ENCODE peak calls at places on chromosomes 2 and 18, in eight cellular contexts. H is body of pancreas; P is psoas muscle; I is omental fat pad; G is AG04449; J is IMR-90; T is HL-60; W is CD4-positive, alpha-beta T cell. N is an unnamed sample.
A peak's percentile ranks its signal among the peaks of the same experiment; 100 is the strongest.

GRCh38 chr2:233486778-233487552 is 79.6 kb downstream of the USP40 start:
- DNase-seq in H (no peak), P (no peak), I (no peak), G (peak; percentile 88), J (peak; percentile 94), T (no peak), W (no peak), N (no peak)

GRCh38 chr2:187078297-187078696 is 229.3 kb upstream of the ZSWIM2 start:
- DNase-seq in H (no peak), P (no peak), I (no peak), G (no peak), J (peak; percentile 1), T (no peak), W (no peak), N (no peak)

GRCh38 chr2:120844098-120844738 is 108.5 kb downstream of the GLI2 start:
- DNase-seq in H (no peak), P (no peak), I (no peak), G (no peak), J (no peak), T (no peak), W (no peak), N (no peak)

GRCh38 chr2:138087761-138088602 is 123.7 kb downstream of the HNMT start:
- DNase-seq in H (peak; percentile 36), P (no peak), I (no peak), G (no peak), J (no peak), T (no peak), W (no peak), N (no peak)

GRCh38 chr2:25981596-25982272 is 563 bp downstream of the KIF3C start:
- DNase-seq in H (no peak), P (no peak), I (no peak), G (no peak), J (no peak), T (peak; percentile 20), W (peak; percentile 6), N (no peak)

GRCh38 chr2:100767224-100767653 is 52.7 kb upstream of the NPAS2 start:
- DNase-seq in H (no peak), P (no peak), I (no peak), G (no peak), J (peak; percentile 78), T (no peak), W (no peak), N (no peak)

GRCh38 chr2:45237850-45238542 is 228.7 kb upstream of the SIX2 start:
- DNase-seq in H (no peak), P (peak; percentile 89), I (no peak), G (peak; percentile 86), J (peak; percentile 95), T (no peak), W (no peak), N (no peak)

GRCh38 chr2:190837991-190838390 is 42.6 kb upstream of the GLS start:
- DNase-seq in H (no peak), P (no peak), I (no peak), G (no peak), J (no peak), T (no peak), W (no peak), N (no peak)

GRCh38 chr2:226618875-226619605 is 180.6 kb downstream of the IRS1 start:
- DNase-seq in H (no peak), P (no peak), I (no peak), G (no peak), J (peak; percentile 33), T (no peak), W (no peak), N (no peak)

GRCh38 chr2:197086500-197086899 is 160.0 kb upstream of the PGAP1 start:
- DNase-seq in H (no peak), P (no peak), I (no peak), G (no peak), J (no peak), T (peak; percentile 37), W (no peak), N (no peak)

GRCh38 chr2:40642261-40642660 is 190.4 kb upstream of the SLC8A1 start:
- DNase-seq in H (no peak), P (no peak), I (no peak), G (no peak), J (no peak), T (no peak), W (no peak), N (no peak)

GRCh38 chr2:33212151-33212550 is 264.3 kb upstream of the RASGRP3 start:
- DNase-seq in H (no peak), P (no peak), I (no peak), G (peak; percentile 88), J (peak; percentile 98), T (no peak), W (no peak), N (no peak)

GRCh38 chr2:43648979-43649701 is 12.1 kb downstream of the PLEKHH2 start:
- DNase-seq in H (no peak), P (no peak), I (no peak), G (peak; percentile 29), J (peak; percentile 69), T (no peak), W (no peak), N (no peak)

GRCh38 chr2:76197842-76198448 is 487.2 kb upstream of the GCFC2 start:
- DNase-seq in H (peak; percentile 69), P (no peak), I (peak; percentile 67), G (peak; percentile 16), J (peak; percentile 65), T (peak; percentile 57), W (peak; percentile 1), N (peak; percentile 73)

GRCh38 chr18:52339891-52340371 is at the start of gene DCC:
- DNase-seq in H (peak; percentile 59), P (no peak), I (no peak), G (peak; percentile 46), J (peak; percentile 45), T (peak; percentile 21), W (no peak), N (peak; percentile 67)

GRCh38 chr2:238286551-238286950 is 1.9 kb downstream of the PER2 start:
- DNase-seq in H (peak; percentile 93), P (peak; percentile 88), I (no peak), G (no peak), J (peak; percentile 86), T (peak; percentile 53), W (no peak), N (no peak)

GRCh38 chr2:239386872-239387445 is 13.9 kb downstream of the HDAC4 start:
- DNase-seq in H (no peak), P (no peak), I (no peak), G (no peak), J (no peak), T (no peak), W (no peak), N (no peak)

GRCh38 chr18:36296591-36297418 is 708 bp upstream of the FHOD3 start:
- DNase-seq in H (peak; percentile 53), P (peak; percentile 75), I (no peak), G (no peak), J (peak; percentile 77), T (no peak), W (no peak), N (peak; percentile 83)
- TF ChIP-seq CTCF in H (no peak), P (peak; percentile 20), I (no peak), G (peak; percentile 80), J (peak; percentile 71), T (no peak), W (no peak), N (peak; percentile 41)

GRCh38 chr2:31978998-31979397 is 31.8 kb downstream of the MEMO1 start:
- DNase-seq in H (no peak), P (no peak), I (no peak), G (no peak), J (no peak), T (no peak), W (no peak), N (no peak)

GRCh38 chr2:31978436-31978835 is 32.4 kb downstream of the MEMO1 start:
- DNase-seq in H (no peak), P (no peak), I (no peak), G (no peak), J (no peak), T (no peak), W (no peak), N (no peak)

GRCh38 chr2:31969178-31969577 is 41.6 kb downstream of the MEMO1 start:
- DNase-seq in H (no peak), P (no peak), I (no peak), G (no peak), J (no peak), T (no peak), W (no peak), N (no peak)

GRCh38 chr2:31972059-31972458 is 38.7 kb downstream of the MEMO1 start:
- DNase-seq in H (no peak), P (no peak), I (no peak), G (no peak), J (no peak), T (no peak), W (no peak), N (no peak)

GRCh38 chr2:31973665-31974064 is 37.1 kb downstream of the MEMO1 start:
- DNase-seq in H (no peak), P (no peak), I (no peak), G (no peak), J (no peak), T (no peak), W (no peak), N (no peak)
- TF ChIP-seq CTCF in H (no peak), P (no peak), I (no peak), G (no peak), J (no peak), T (no peak), W (no peak), N (no peak)

GRCh38 chr2:176653856-176654443 is 384.7 kb downstream of the MTX2 start:
- DNase-seq in H (peak; percentile 38), P (peak; percentile 76), I (peak; percentile 26), G (no peak), J (peak; percentile 55), T (peak; percentile 69), W (peak; percentile 7), N (peak; percentile 52)
- TF ChIP-seq CTCF in H (peak; percentile 43), P (peak; percentile 78), I (no peak), G (peak; percentile 86), J (peak; percentile 59), T (peak; percentile 43), W (peak; percentile 30), N (peak; percentile 79)

GRCh38 chr2:3256655-3257054 is 121.0 kb downstream of the EIPR1 start:
- DNase-seq in H (no peak), P (no peak), I (no peak), G (no peak), J (no peak), T (no peak), W (no peak), N (no peak)

GRCh38 chr2:3256157-3256556 is 121.5 kb downstream of the EIPR1 start:
- DNase-seq in H (no peak), P (no peak), I (no peak), G (no peak), J (no peak), T (no peak), W (no peak), N (no peak)

GRCh38 chr2:3257166-3257565 is 120.5 kb downstream of the EIPR1 start:
- DNase-seq in H (no peak), P (no peak), I (no peak), G (no peak), J (peak; percentile 22), T (no peak), W (no peak), N (no peak)

GRCh38 chr2:3260959-3261358 is 116.7 kb downstream of the EIPR1 start:
- DNase-seq in H (no peak), P (no peak), I (no peak), G (no peak), J (no peak), T (no peak), W (no peak), N (no peak)

DNA sequence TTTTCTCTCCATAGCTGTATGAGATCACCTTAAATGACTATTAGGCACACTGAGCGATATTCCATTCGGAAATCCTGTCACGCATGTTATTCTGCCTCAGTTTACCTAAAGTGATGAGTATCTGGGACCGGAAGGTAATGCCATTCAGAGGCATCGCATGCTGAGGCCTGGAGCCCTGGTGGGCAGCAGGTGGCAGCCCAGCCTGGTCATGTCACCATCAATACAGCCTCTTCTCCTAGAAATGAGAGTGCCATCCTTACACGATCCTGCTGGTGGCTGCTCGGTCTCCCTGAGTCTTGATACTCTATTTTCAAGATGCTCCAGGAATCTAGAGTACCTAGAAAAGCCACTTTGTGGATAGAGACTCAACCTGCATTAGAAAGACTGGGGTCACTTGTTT is 119.8 kb downstream of the EIPR1 start:
- DNase-seq in H (no peak), P (no peak), I (no peak), G (no peak), J (no peak), T (no peak), W (no peak), N (no peak)
- TF ChIP-seq CTCF in H (no peak), P (no peak), I (no peak), G (no peak), J (no peak), T (no peak), W (no peak), N (no peak)